ENCODE peak calls at places on chromosomes 4 and X, in seven cellular contexts. X is GM03348, D is adrenal gland, E is memory B cell, Y is breast epithelium, Q is activated gamma-delta T cell treated with Interleukin-2 at 50 U/mL for 16 hours, J is MCF 10A. M is an unnamed sample.

GRCh38 chr4:176376032-176376614 is 56.4 kb downstream of the SPCS3 start:
- DNase-seq in X (peak), D (no peak), E (no peak), Y (no peak), Q (no peak), J (peak), M (no peak)

GRCh38 chr4:124903995-124904722 is 191.6 kb upstream of the ANKRD50 start:
- DNase-seq in X (peak), D (no peak), E (no peak), Y (no peak), Q (no peak), J (peak), M (no peak)

GRCh38 chrX:150736478-150736877 is 43.3 kb downstream of the MTMR1 start:
- DNase-seq in X (no peak), D (no peak), E (peak), Y (no peak), Q (no peak), J (no peak), M (no peak)

GRCh38 chr4:152778656-152779512 is 646 bp downstream of the TIGD4 start:
- DNase-seq in X (peak), D (no peak), E (peak), Y (peak), Q (peak), J (peak), M (peak)

GRCh38 chr4:82500830-82501229 is 61.0 kb downstream of the TMEM150C start:
- DNase-seq in X (no peak), D (no peak), E (no peak), Y (no peak), Q (no peak), J (no peak), M (no peak)

GRCh38 chr4:128862608-128863313 is 53.3 kb downstream of the JADE1 start:
- DNase-seq in X (no peak), D (no peak), E (peak), Y (no peak), Q (peak), J (no peak), M (no peak)

GRCh38 chrX:69562904-69563568 is 52.9 kb upstream of the EDA start:
- DNase-seq in X (no peak), D (no peak), E (no peak), Y (no peak), Q (no peak), J (no peak), M (no peak)

GRCh38 chrX:2710041-2710471 is 19.0 kb downstream of the CD99 start:
- DNase-seq in X (peak), D (no peak), E (no peak), Y (no peak), Q (no peak), J (peak), M (no peak)

GRCh38 chr4:81164623-81165416 is 50.2 kb downstream of the PRKG2 start:
- DNase-seq in X (peak), D (no peak), E (no peak), Y (no peak), Q (no peak), J (peak), M (no peak)

GRCh38 chr4:5164221-5164912 is 113.1 kb downstream of the STK32B start:
- DNase-seq in X (no peak), D (no peak), E (no peak), Y (no peak), Q (no peak), J (no peak), M (no peak)

GRCh38 chr4:163344147-163345050 is 707 bp downstream of the NPY5R start:
- DNase-seq in X (peak), D (no peak), E (no peak), Y (no peak), Q (no peak), J (peak), M (no peak)

GRCh38 chrX:68835104-68835442 is 6.3 kb downstream of the EFNB1 start:
- DNase-seq in X (no peak), D (peak), E (no peak), Y (no peak), Q (no peak), J (no peak), M (no peak)

GRCh38 chr4:127015616-127016015 is 617.1 kb upstream of the INTU start:
- DNase-seq in X (no peak), D (no peak), E (no peak), Y (no peak), Q (no peak), J (no peak), M (no peak)

GRCh38 chr4:164748375-164748774 is 5.6 kb upstream of the SMIM31 start:
- DNase-seq in X (peak), D (no peak), E (no peak), Y (no peak), Q (no peak), J (peak), M (no peak)